ENCODE peak calls at places on chromosomes 13 and 19, in six cellular contexts. Q is HepG2, T is transverse colon, U is suprapubic skin, P is stomach, E is H54. F is an unnamed sample.

GRCh38 chr13:103431880-103432279 is 365.7 kb upstream of the SLC10A2 start:
- DNase-seq in U (no peak), Q (no peak), P (no peak), E (no peak), T (no peak), F (no peak)

GRCh38 chr13:28566283-28566682 is 71.4 kb upstream of the FLT1 start:
- DNase-seq in U (no peak), E (no peak), Q (no peak), P (no peak), T (no peak), F (no peak)

GRCh38 chr13:79674765-79675515 is 194.0 kb downstream of the NDFIP2 start:
- DNase-seq in Q (no peak), T (no peak), P (no peak), U (no peak), E (no peak), F (no peak)

GRCh38 chr13:50575138-50575537 is 268.4 kb downstream of the DLEU7 start:
- DNase-seq in E (no peak), T (no peak), Q (peak; percentile 40), P (no peak), U (no peak), F (no peak)

GRCh38 chr19:36258028-36258875 is 43.3 kb downstream of the ZNF146 start:
- DNase-seq in T (no peak), Q (no peak), E (no peak), P (no peak), U (no peak), F (no peak)

GRCh38 chr13:52428295-52428694 is 22.1 kb downstream of the VPS36 start:
- DNase-seq in E (no peak), P (peak; percentile 31), T (no peak), U (no peak), Q (peak; percentile 82), F (no peak)

GRCh38 chr19:18588611-18589379 is at the start of gene REX1BD:
- DNase-seq in P (peak; percentile 80), E (peak; percentile 78), T (peak; percentile 84), U (peak; percentile 94), Q (peak; percentile 78), F (peak; percentile 79)

GRCh38 chr19:35529241-35530218 is 1.4 kb upstream of the SBSN start:
- DNase-seq in T (no peak), P (no peak), E (no peak), Q (no peak), U (no peak), F (no peak)

GRCh38 chr19:39032164-39032918 is at the start of gene FBXO27:
- DNase-seq in U (peak; percentile 84), T (peak; percentile 10), Q (no peak), E (no peak), P (no peak), F (no peak)

GRCh38 chr19:7083076-7083956 is 13.8 kb downstream of the ZNF557 start:
- DNase-seq in P (no peak), T (no peak), U (no peak), Q (no peak), E (no peak), F (no peak)

GRCh38 chr19:542173-542866 is 1.5 kb upstream of the GZMM start:
- DNase-seq in Q (no peak), P (no peak), T (peak; percentile 6), U (no peak), E (no peak), F (no peak)

GRCh38 chr13:99251908-99252307 is 6.3 kb downstream of the GPR18 start:
- DNase-seq in T (no peak), P (no peak), U (no peak), Q (no peak), E (no peak), F (no peak)

GRCh38 chr19:32567486-32567885 is 13.5 kb upstream of the PDCD5 start:
- DNase-seq in E (no peak), P (no peak), Q (no peak), U (no peak), T (no peak), F (no peak)

GRCh38 chr13:80945328-80945727 is 604.4 kb upstream of the SPRY2 start:
- DNase-seq in Q (peak; percentile 71), E (no peak), P (peak; percentile 26), U (no peak), T (no peak), F (no peak)

GRCh38 chr19:38616265-38616664 is 1.5 kb downstream of the MAP4K1 start:
- DNase-seq in P (no peak), T (no peak), Q (no peak), E (no peak), U (no peak), F (no peak)

GRCh38 chr19:50975766-50976165 is 6.4 kb upstream of the KLK6 start:
- DNase-seq in T (no peak), E (peak; percentile 75), U (no peak), Q (no peak), P (no peak), F (no peak)

GRCh38 chr13:85283408-85283807 is 515.8 kb downstream of the SLITRK6 start:
- DNase-seq in T (no peak), Q (no peak), E (no peak), P (no peak), U (no peak), F (no peak)

GRCh38 chr13:111319998-111320911 is at the start of gene TEX29:
- DNase-seq in E (no peak), Q (no peak), U (no peak), P (no peak), T (no peak), F (no peak)
- TF ChIP-seq POLR2A in E (no peak), Q (no peak), U (no peak), P (no peak), T (no peak), F (no peak)

DNA sequence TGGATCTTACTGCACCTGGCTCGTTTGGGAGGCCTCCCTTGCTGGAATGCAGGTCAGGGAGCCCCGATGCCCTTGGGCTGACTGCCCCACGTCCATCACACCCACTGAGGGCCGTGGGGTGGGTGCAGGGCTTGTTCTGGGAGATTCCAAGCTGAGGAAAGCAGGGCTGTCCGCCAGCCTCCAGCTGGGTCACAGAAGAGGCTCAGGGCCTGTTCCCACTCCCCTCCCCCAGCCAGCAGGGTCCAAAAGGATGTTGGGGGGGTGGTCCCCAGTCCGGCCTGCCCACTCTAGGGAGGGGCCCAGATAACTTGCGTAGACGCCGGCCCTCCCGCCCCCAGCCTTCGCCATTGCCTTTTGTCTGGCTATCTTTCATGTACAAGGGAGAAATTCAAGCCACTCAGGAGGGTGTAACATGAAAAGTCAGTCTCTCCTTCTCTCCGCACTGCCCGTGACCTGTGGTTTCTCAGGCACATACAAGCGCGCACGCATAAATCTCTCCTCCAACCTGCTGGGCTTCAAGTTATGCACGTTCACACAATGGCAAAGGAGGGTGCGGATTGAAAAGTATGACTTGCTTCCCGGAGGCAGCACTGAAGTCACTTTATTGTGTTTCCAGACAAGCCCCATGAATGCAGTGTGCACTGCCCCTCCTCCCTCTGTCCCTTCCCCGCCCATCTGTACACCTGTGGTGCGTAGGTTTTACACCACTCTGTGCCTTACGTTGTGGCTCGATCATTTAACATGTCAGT is 20.2 kb downstream of the CARM1 start:
- DNase-seq in Q (no peak), P (peak; percentile 29), U (no peak), E (no peak), T (peak; percentile 84), F (no peak)
- TF ChIP-seq POLR2A in Q (no peak), P (no peak), U (no peak), E (no peak), T (peak; percentile 79), F (no peak)

DNA sequence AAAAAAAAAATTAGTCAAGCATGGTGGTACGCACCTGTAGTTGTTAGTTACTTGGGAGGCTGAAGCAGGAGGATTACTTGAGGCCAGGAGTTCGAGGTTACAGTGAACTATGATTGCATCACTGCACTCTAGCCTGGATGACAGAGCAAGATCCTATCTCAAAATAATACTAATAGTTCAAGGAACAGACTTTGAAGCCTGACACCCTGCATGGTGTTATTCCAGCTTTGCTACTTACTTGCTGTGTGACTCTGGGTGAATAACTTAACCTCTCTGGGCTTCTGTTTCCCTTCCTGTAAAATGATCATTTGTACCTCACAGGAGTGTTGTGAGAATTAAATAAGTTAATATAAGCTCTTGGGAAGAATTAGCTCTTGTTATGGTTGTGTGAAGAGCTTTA is 3.5 kb upstream of the FOSB start:
- DNase-seq in T (no peak), E (no peak), P (no peak), U (no peak), Q (no peak), F (no peak)
- TF ChIP-seq POLR2A in T (no peak), E (no peak), P (no peak), U (no peak), Q (no peak), F (no peak)

GRCh38 chr19:14091086-14091884 is 734 bp upstream of the SAMD1 start:
- DNase-seq in T (peak; percentile 89), U (no peak), P (no peak), Q (peak; percentile 44), E (peak; percentile 71), F (peak; percentile 78)
- TF ChIP-seq POLR2A in T (peak; percentile 49), U (no peak), P (no peak), Q (peak; percentile 19), E (peak; percentile 77), F (peak; percentile 87)

GRCh38 chr13:110440946-110441731 is 120.4 kb downstream of the RAB20 start:
- DNase-seq in Q (no peak), P (no peak), E (no peak), T (peak; percentile 54), U (no peak), F (no peak)

GRCh38 chr13:110444226-110444653 is 117.3 kb downstream of the RAB20 start:
- DNase-seq in P (no peak), Q (no peak), U (no peak), T (no peak), E (no peak), F (peak; percentile 65)

GRCh38 chr13:110443633-110444225 is 117.8 kb downstream of the RAB20 start:
- DNase-seq in Q (no peak), P (no peak), T (no peak), E (no peak), U (no peak), F (no peak)

GRCh38 chr13:110445183-110445582 is 116.3 kb downstream of the RAB20 start:
- DNase-seq in E (no peak), Q (no peak), U (no peak), T (no peak), P (no peak), F (no peak)

GRCh38 chr13:110442946-110443632 is 118.4 kb downstream of the RAB20 start:
- DNase-seq in E (peak; percentile 68), P (no peak), Q (no peak), U (no peak), T (no peak), F (no peak)
- TF ChIP-seq POLR2A in E (no peak), P (no peak), Q (no peak), U (no peak), T (no peak), F (no peak)

GRCh38 chr13:30616927-30617314 is 799 bp upstream of the USPL1 start:
- DNase-seq in E (peak; percentile 7), Q (peak; percentile 90), P (peak; percentile 65), T (peak; percentile 71), U (peak; percentile 85), F (peak; percentile 85)
- TF ChIP-seq POLR2A in E (peak; percentile 57), Q (peak; percentile 95), P (no peak), T (no peak), U (peak; percentile 79), F (peak; percentile 97)

F was measured in adrenal gland.